ENCODE peak calls at places on chromosomes 7 and 10, in four cellular contexts. One of them, this sample, is unnamed.

GRCh38 chr7:43754596-43754995 is 3.9 kb upstream of the BLVRA start:
- DNase-seq in GM23338: no peak
- DNase-seq in body of pancreas: no peak
- DNase-seq in NCI-H1436: no peak
- DNase-seq in this sample: no peak

GRCh38 chr10:61439058-61439607 is 14.0 kb downstream of the TMEM26 start:
- DNase-seq in GM23338: no peak
- DNase-seq in NCI-H1436: no peak
- DNase-seq in body of pancreas: no peak
- DNase-seq in this sample: no peak

GRCh38 chr10:131773321-131773988 is 127.4 kb upstream of the PPP2R2D start:
- DNase-seq in GM23338: no peak
- DNase-seq in body of pancreas: no peak
- DNase-seq in NCI-H1436: no peak
- DNase-seq in this sample: no peak

GRCh38 chr10:6140141-6140841 is 51.5 kb downstream of the RBM17 start:
- DNase-seq in body of pancreas: no peak
- DNase-seq in NCI-H1436: no peak
- DNase-seq in GM23338: peak
- DNase-seq in this sample: no peak

GRCh38 chr10:83682399-83682798 is 456.9 kb upstream of the GHITM start:
- DNase-seq in GM23338: no peak
- DNase-seq in body of pancreas: no peak
- DNase-seq in NCI-H1436: no peak
- DNase-seq in this sample: no peak

GRCh38 chr10:29304259-29305030 is 15.6 kb downstream of the LYZL1 start:
- DNase-seq in NCI-H1436: peak
- DNase-seq in GM23338: peak
- DNase-seq in body of pancreas: peak
- DNase-seq in this sample: no peak

GRCh38 chr7:119127706-119128105 is 903.2 kb downstream of the ANKRD7 start:
- DNase-seq in NCI-H1436: no peak
- DNase-seq in GM23338: no peak
- DNase-seq in body of pancreas: no peak
- DNase-seq in this sample: no peak

GRCh38 chr10:132980426-132981172 is 38.2 kb upstream of the CFAP46 start:
- DNase-seq in GM23338: no peak
- DNase-seq in body of pancreas: no peak
- DNase-seq in NCI-H1436: no peak
- DNase-seq in this sample: no peak

GRCh38 chr7:51369746-51370145 is 53.1 kb upstream of the COBL start:
- DNase-seq in GM23338: peak
- DNase-seq in NCI-H1436: no peak
- DNase-seq in body of pancreas: peak
- DNase-seq in this sample: no peak

GRCh38 chr10:106682175-106682574 is 482.3 kb downstream of the SORCS1 start:
- DNase-seq in body of pancreas: no peak
- DNase-seq in GM23338: no peak
- DNase-seq in NCI-H1436: no peak
- DNase-seq in this sample: no peak

GRCh38 chr10:124733566-124734245 is 10.5 kb downstream of the FAM53B start:
- DNase-seq in GM23338: no peak
- DNase-seq in NCI-H1436: no peak
- DNase-seq in body of pancreas: no peak
- DNase-seq in this sample: no peak

GRCh38 chr7:117750612-117751563 is 122.4 kb downstream of the CTTNBP2 start:
- DNase-seq in NCI-H1436: peak
- DNase-seq in GM23338: peak
- DNase-seq in body of pancreas: no peak
- DNase-seq in this sample: no peak

GRCh38 chr7:108525327-108525984 is 479 bp downstream of the PNPLA8 start:
- DNase-seq in GM23338: peak
- DNase-seq in body of pancreas: peak
- DNase-seq in NCI-H1436: peak
- DNase-seq in this sample: no peak

GRCh38 chr10:88881335-88881734 is 1.3 kb downstream of the STAMBPL1 start:
- DNase-seq in NCI-H1436: no peak
- DNase-seq in body of pancreas: no peak
- DNase-seq in GM23338: no peak
- DNase-seq in this sample: no peak

GRCh38 chr10:126387041-126387908 is 1.0 kb downstream of the ADAM12 start:
- DNase-seq in body of pancreas: peak
- DNase-seq in NCI-H1436: no peak
- DNase-seq in GM23338: peak
- DNase-seq in this sample: peak

GRCh38 chr10:84190621-84191020 is 3.7 kb upstream of the CDHR1 start:
- DNase-seq in body of pancreas: no peak
- DNase-seq in GM23338: no peak
- DNase-seq in NCI-H1436: no peak
- DNase-seq in this sample: no peak

GRCh38 chr7:7705316-7705715 is 13.1 kb downstream of the RPA3 start:
- DNase-seq in GM23338: no peak
- DNase-seq in NCI-H1436: no peak
- DNase-seq in body of pancreas: no peak
- DNase-seq in this sample: no peak

This sample was measured in Right ventricle myocardium inferior.